ENCODE peak calls at places on chromosomes 2 and 18, in six cellular contexts. One of them, this sample, is unnamed.

GRCh38 chr2:137888845-137889244 is 75.4 kb upstream of the HNMT start:
- DNase-seq in pancreas: peak; percentile 22
- DNase-seq in CD4-positive, alpha-beta T cell: no peak
- DNase-seq in cardiac muscle cell: peak; percentile 43
- DNase-seq in prostate gland: no peak
- DNase-seq in A549: peak; percentile 61
- DNase-seq in this sample: peak; percentile 2

GRCh38 chr2:36561223-36561944 is 36.6 kb downstream of the FEZ2 start:
- DNase-seq in pancreas: no peak
- DNase-seq in CD4-positive, alpha-beta T cell: no peak
- DNase-seq in cardiac muscle cell: peak; percentile 89
- DNase-seq in prostate gland: no peak
- DNase-seq in A549: peak; percentile 89
- DNase-seq in this sample: no peak

GRCh38 chr18:61991201-61991600 is 98.4 kb upstream of the RNF152 start:
- DNase-seq in pancreas: no peak
- DNase-seq in CD4-positive, alpha-beta T cell: no peak
- DNase-seq in cardiac muscle cell: peak; percentile 67
- DNase-seq in prostate gland: no peak
- DNase-seq in A549: no peak
- DNase-seq in this sample: no peak

GRCh38 chr2:50125230-50125629 is 906.7 kb downstream of the NRXN1 start:
- DNase-seq in pancreas: no peak
- DNase-seq in CD4-positive, alpha-beta T cell: no peak
- DNase-seq in cardiac muscle cell: peak; percentile 1
- DNase-seq in prostate gland: no peak
- DNase-seq in A549: no peak
- DNase-seq in this sample: no peak

GRCh38 chr2:219496781-219497494 is 1.8 kb upstream of the GMPPA start:
- DNase-seq in pancreas: no peak
- DNase-seq in CD4-positive, alpha-beta T cell: no peak
- DNase-seq in cardiac muscle cell: peak; percentile 21
- DNase-seq in prostate gland: no peak
- DNase-seq in A549: no peak
- DNase-seq in this sample: no peak

GRCh38 chr18:9734189-9734588 is 26.1 kb downstream of the RAB31 start:
- DNase-seq in pancreas: no peak
- DNase-seq in CD4-positive, alpha-beta T cell: no peak
- DNase-seq in cardiac muscle cell: no peak
- DNase-seq in prostate gland: no peak
- DNase-seq in A549: peak; percentile 33
- DNase-seq in this sample: no peak

GRCh38 chr2:107094450-107094986 is 208.6 kb upstream of the ST6GAL2 start:
- DNase-seq in pancreas: no peak
- DNase-seq in CD4-positive, alpha-beta T cell: no peak
- DNase-seq in cardiac muscle cell: no peak
- DNase-seq in prostate gland: no peak
- DNase-seq in A549: no peak
- DNase-seq in this sample: no peak

GRCh38 chr2:2641541-2642410 is 310.7 kb upstream of the MYT1L start:
- DNase-seq in pancreas: no peak
- DNase-seq in CD4-positive, alpha-beta T cell: no peak
- DNase-seq in cardiac muscle cell: no peak
- DNase-seq in prostate gland: no peak
- DNase-seq in A549: no peak
- DNase-seq in this sample: no peak

GRCh38 chr18:28995319-28995718 is 818.4 kb upstream of the CDH2 start:
- DNase-seq in pancreas: no peak
- DNase-seq in CD4-positive, alpha-beta T cell: no peak
- DNase-seq in cardiac muscle cell: peak; percentile 9
- DNase-seq in prostate gland: no peak
- DNase-seq in A549: no peak
- DNase-seq in this sample: no peak

GRCh38 chr2:151438506-151438905 is 28.8 kb downstream of the RIF1 start:
- DNase-seq in pancreas: no peak
- DNase-seq in CD4-positive, alpha-beta T cell: no peak
- DNase-seq in cardiac muscle cell: no peak
- DNase-seq in prostate gland: no peak
- DNase-seq in A549: no peak
- DNase-seq in this sample: no peak

GRCh38 chr2:43689999-43690398 is 13.8 kb upstream of the C1GALT1C1L start:
- DNase-seq in pancreas: no peak
- DNase-seq in CD4-positive, alpha-beta T cell: no peak
- DNase-seq in cardiac muscle cell: no peak
- DNase-seq in prostate gland: no peak
- DNase-seq in A549: no peak
- DNase-seq in this sample: no peak

GRCh38 chr2:37877457-37878315 is 47.4 kb upstream of the RMDN2 start:
- DNase-seq in pancreas: no peak
- DNase-seq in CD4-positive, alpha-beta T cell: no peak
- DNase-seq in cardiac muscle cell: peak; percentile 79
- DNase-seq in prostate gland: peak; percentile 43
- DNase-seq in A549: peak; percentile 59
- DNase-seq in this sample: no peak

GRCh38 chr18:12308386-12309100 is 502 bp downstream of the TUBB6 start:
- DNase-seq in pancreas: peak; percentile 72
- DNase-seq in CD4-positive, alpha-beta T cell: no peak
- DNase-seq in cardiac muscle cell: peak; percentile 93
- DNase-seq in prostate gland: peak; percentile 22
- DNase-seq in A549: peak; percentile 75
- DNase-seq in this sample: no peak

GRCh38 chr2:161355985-161356384 is 47.8 kb downstream of the PSMD14 start:
- DNase-seq in pancreas: no peak
- DNase-seq in CD4-positive, alpha-beta T cell: no peak
- DNase-seq in cardiac muscle cell: no peak
- DNase-seq in prostate gland: no peak
- DNase-seq in A549: no peak
- DNase-seq in this sample: no peak

GRCh38 chr2:152244241-152244640 is 68.7 kb upstream of the STAM2 start:
- DNase-seq in pancreas: no peak
- DNase-seq in CD4-positive, alpha-beta T cell: no peak
- DNase-seq in cardiac muscle cell: no peak
- DNase-seq in prostate gland: no peak
- DNase-seq in A549: no peak
- DNase-seq in this sample: no peak

GRCh38 chr2:241201445-241202267 is 13.2 kb downstream of the ANO7 start:
- DNase-seq in pancreas: no peak
- DNase-seq in CD4-positive, alpha-beta T cell: no peak
- DNase-seq in cardiac muscle cell: no peak
- DNase-seq in prostate gland: no peak
- DNase-seq in A549: no peak
- DNase-seq in this sample: no peak

GRCh38 chr2:240350696-240351087 is 84.8 kb upstream of the GPC1 start:
- DNase-seq in pancreas: no peak
- DNase-seq in CD4-positive, alpha-beta T cell: no peak
- DNase-seq in cardiac muscle cell: no peak
- DNase-seq in prostate gland: no peak
- DNase-seq in A549: no peak
- DNase-seq in this sample: no peak

GRCh38 chr2:239774933-239775622 is 250.1 kb downstream of the NDUFA10 start:
- DNase-seq in pancreas: no peak
- DNase-seq in CD4-positive, alpha-beta T cell: no peak
- DNase-seq in cardiac muscle cell: no peak
- DNase-seq in prostate gland: no peak
- DNase-seq in A549: no peak
- DNase-seq in this sample: no peak

GRCh38 chr2:207231106-207231860 is 65.5 kb upstream of the KLF7 start:
- DNase-seq in pancreas: no peak
- DNase-seq in CD4-positive, alpha-beta T cell: no peak
- DNase-seq in cardiac muscle cell: no peak
- DNase-seq in prostate gland: no peak
- DNase-seq in A549: no peak
- DNase-seq in this sample: peak; percentile 45

GRCh38 chr2:129849559-129850160 is 129.8 kb upstream of the RAB6C start:
- DNase-seq in pancreas: no peak
- DNase-seq in CD4-positive, alpha-beta T cell: no peak
- DNase-seq in cardiac muscle cell: peak; percentile 88
- DNase-seq in prostate gland: no peak
- DNase-seq in A549: peak; percentile 76
- DNase-seq in this sample: no peak

GRCh38 chr2:24785704-24786321 is 7.4 kb downstream of the PTRHD1 start:
- DNase-seq in pancreas: no peak
- DNase-seq in CD4-positive, alpha-beta T cell: no peak
- DNase-seq in cardiac muscle cell: no peak
- DNase-seq in prostate gland: no peak
- DNase-seq in A549: no peak
- DNase-seq in this sample: no peak

GRCh38 chr2:190100298-190100697 is 37.8 kb upstream of the MSTN start:
- DNase-seq in pancreas: no peak
- DNase-seq in CD4-positive, alpha-beta T cell: no peak
- DNase-seq in cardiac muscle cell: no peak
- DNase-seq in prostate gland: no peak
- DNase-seq in A549: no peak
- DNase-seq in this sample: no peak

GRCh38 chr2:74778381-74779371 is 55.3 kb upstream of the HK2 start:
- DNase-seq in pancreas: no peak
- DNase-seq in CD4-positive, alpha-beta T cell: no peak
- DNase-seq in cardiac muscle cell: peak; percentile 48
- DNase-seq in prostate gland: no peak
- DNase-seq in A549: peak; percentile 50
- DNase-seq in this sample: no peak

GRCh38 chr2:121634354-121635307 is 14.6 kb downstream of the CLASP1 start:
- DNase-seq in pancreas: no peak
- DNase-seq in CD4-positive, alpha-beta T cell: no peak
- DNase-seq in cardiac muscle cell: no peak
- DNase-seq in prostate gland: peak; percentile 20
- DNase-seq in A549: peak; percentile 61
- DNase-seq in this sample: no peak

GRCh38 chr2:11938196-11938595 is 191.8 kb downstream of the LPIN1 start:
- DNase-seq in pancreas: no peak
- DNase-seq in CD4-positive, alpha-beta T cell: no peak
- DNase-seq in cardiac muscle cell: peak; percentile 92
- DNase-seq in prostate gland: peak; percentile 78
- DNase-seq in A549: peak; percentile 19
- DNase-seq in this sample: no peak
- H3K27ac ChIP-seq in pancreas: no peak overlapping the region
- H3K27ac ChIP-seq in CD4-positive, alpha-beta T cell: no peak overlapping the region
- H3K27ac ChIP-seq in cardiac muscle cell: no peak overlapping the region
- H3K27ac ChIP-seq in prostate gland: peak overlapping the region; percentile 27
- H3K27ac ChIP-seq in A549: no peak overlapping the region
- H3K27ac ChIP-seq in this sample: no peak overlapping the region

GRCh38 chr2:69097148-69097610 is 84.2 kb downstream of the ANTXR1 start:
- DNase-seq in pancreas: no peak
- DNase-seq in CD4-positive, alpha-beta T cell: no peak
- DNase-seq in cardiac muscle cell: peak; percentile 46
- DNase-seq in prostate gland: no peak
- DNase-seq in A549: no peak
- DNase-seq in this sample: no peak

GRCh38 chr2:69092857-69093256 is 79.9 kb downstream of the ANTXR1 start:
- DNase-seq in pancreas: no peak
- DNase-seq in CD4-positive, alpha-beta T cell: no peak
- DNase-seq in cardiac muscle cell: no peak
- DNase-seq in prostate gland: no peak
- DNase-seq in A549: no peak
- DNase-seq in this sample: no peak

GRCh38 chr2:69096326-69097095 is 83.5 kb downstream of the ANTXR1 start:
- DNase-seq in pancreas: no peak
- DNase-seq in CD4-positive, alpha-beta T cell: no peak
- DNase-seq in cardiac muscle cell: no peak
- DNase-seq in prostate gland: no peak
- DNase-seq in A549: no peak
- DNase-seq in this sample: no peak

GRCh38 chr2:69097908-69098655 is 85.1 kb downstream of the ANTXR1 start:
- DNase-seq in pancreas: no peak
- DNase-seq in CD4-positive, alpha-beta T cell: no peak
- DNase-seq in cardiac muscle cell: peak; percentile 35
- DNase-seq in prostate gland: no peak
- DNase-seq in A549: no peak
- DNase-seq in this sample: no peak

GRCh38 chr2:69095246-69095645 is 82.3 kb downstream of the ANTXR1 start:
- DNase-seq in pancreas: no peak
- DNase-seq in CD4-positive, alpha-beta T cell: no peak
- DNase-seq in cardiac muscle cell: peak; percentile 75
- DNase-seq in prostate gland: no peak
- DNase-seq in A549: no peak
- DNase-seq in this sample: no peak
- H3K27ac ChIP-seq in pancreas: no peak overlapping the region
- H3K27ac ChIP-seq in CD4-positive, alpha-beta T cell: no peak overlapping the region
- H3K27ac ChIP-seq in cardiac muscle cell: no peak overlapping the region
- H3K27ac ChIP-seq in prostate gland: no peak overlapping the region
- H3K27ac ChIP-seq in A549: no peak overlapping the region
- H3K27ac ChIP-seq in this sample: no peak overlapping the region

DNA sequence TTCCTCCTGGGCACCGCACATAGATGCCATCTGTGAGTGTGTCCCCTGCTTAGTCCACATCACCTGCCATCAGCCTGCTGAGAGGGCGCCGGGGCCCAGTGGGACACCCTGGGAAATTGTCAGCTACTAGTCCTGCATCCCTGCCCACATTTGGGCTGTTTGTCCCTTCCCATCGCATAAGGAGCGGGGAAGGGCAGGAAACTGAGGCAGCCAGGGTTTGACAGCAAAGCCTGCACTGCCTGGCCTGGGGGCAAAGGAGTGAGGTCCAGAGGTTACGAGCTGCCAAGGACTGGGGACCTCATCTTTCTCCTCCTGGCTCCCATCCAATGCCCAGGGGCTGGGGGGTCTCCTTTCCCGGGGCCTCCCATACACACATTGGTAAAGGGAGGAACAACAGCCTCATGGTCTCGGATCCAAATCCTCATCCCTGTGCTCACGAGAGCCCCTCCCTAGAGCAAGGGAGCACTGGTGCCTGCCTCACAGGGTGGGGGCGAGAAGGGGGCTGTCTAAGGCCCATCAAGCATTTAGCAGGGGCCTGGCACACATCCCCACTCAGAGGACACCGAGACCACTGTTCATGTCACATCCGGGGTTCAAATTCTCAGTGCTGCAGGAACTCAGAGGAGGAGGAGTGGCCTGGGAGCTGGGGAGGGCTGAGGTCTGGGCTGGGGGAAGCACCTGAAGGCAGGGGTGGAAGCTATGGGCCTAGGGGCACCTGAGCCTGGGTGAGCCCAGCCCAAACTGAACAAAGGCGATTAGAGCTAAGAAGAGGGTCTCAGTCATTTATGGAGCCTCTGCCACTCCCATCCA is 113.8 kb downstream of the SMAD7 start:
- DNase-seq in pancreas: no peak
- DNase-seq in CD4-positive, alpha-beta T cell: no peak
- DNase-seq in cardiac muscle cell: no peak
- DNase-seq in prostate gland: no peak
- DNase-seq in A549: no peak
- DNase-seq in this sample: no peak
- H3K27ac ChIP-seq in pancreas: no peak overlapping the region
- H3K27ac ChIP-seq in CD4-positive, alpha-beta T cell: no peak overlapping the region
- H3K27ac ChIP-seq in cardiac muscle cell: no peak overlapping the region
- H3K27ac ChIP-seq in prostate gland: no peak overlapping the region
- H3K27ac ChIP-seq in A549: peak overlapping the region; percentile 86
- H3K27ac ChIP-seq in this sample: no peak overlapping the region

GRCh38 chr2:150127995-150128394 is 359.5 kb downstream of the RND3 start:
- DNase-seq in pancreas: no peak
- DNase-seq in CD4-positive, alpha-beta T cell: no peak
- DNase-seq in cardiac muscle cell: peak; percentile 62
- DNase-seq in prostate gland: no peak
- DNase-seq in A549: no peak
- DNase-seq in this sample: no peak
- H3K27ac ChIP-seq in pancreas: no peak overlapping the region
- H3K27ac ChIP-seq in CD4-positive, alpha-beta T cell: no peak overlapping the region
- H3K27ac ChIP-seq in cardiac muscle cell: no peak overlapping the region
- H3K27ac ChIP-seq in prostate gland: no peak overlapping the region
- H3K27ac ChIP-seq in A549: peak overlapping the region; percentile 89
- H3K27ac ChIP-seq in this sample: no peak overlapping the region

This sample was measured in substantia nigra.